ENCODE peak calls at places on chromosomes 2 and 18, in seven cellular contexts. A, H, T, K, J, Z and R are unnamed samples.
A peak's percentile ranks its signal among the peaks of the same experiment; 100 is the strongest.

GRCh38 chr2:115580784-115581183 is 1138.3 kb downstream of the DPP10 start:
- DNase-seq in H (no peak), T (no peak), K (no peak), A (no peak), Z (no peak), J (no peak), R (no peak)

GRCh38 chr18:34506198-34506597 is 203.9 kb upstream of the DTNA start:
- DNase-seq in Z (no peak), J (no peak), H (no peak), A (no peak), T (no peak), K (no peak), R (no peak)

GRCh38 chr18:1408331-1408835 is 503.7 kb downstream of the ADCYAP1 start:
- DNase-seq in J (peak; percentile 23), A (no peak), K (no peak), Z (peak; percentile 53), T (no peak), H (no peak), R (no peak)

GRCh38 chr2:178980815-178981214 is 69.1 kb downstream of the CCDC141 start:
- DNase-seq in K (no peak), J (no peak), Z (no peak), A (no peak), T (no peak), H (no peak), R (no peak)

GRCh38 chr2:10460366-10460796 is 12.3 kb upstream of the ODC1 start:
- DNase-seq in T (no peak), J (no peak), Z (no peak), A (no peak), K (no peak), H (no peak), R (no peak)

GRCh38 chr2:201985740-201986735 is 47.6 kb upstream of the FZD7 start:
- DNase-seq in A (no peak), T (no peak), Z (no peak), H (no peak), K (no peak), J (no peak), R (no peak)

GRCh38 chr18:21955757-21956652 is 213.4 kb upstream of the GATA6 start:
- DNase-seq in H (peak; percentile 85), K (peak; percentile 83), J (peak; percentile 87), Z (peak; percentile 81), T (peak; percentile 80), A (peak; percentile 15), R (peak; percentile 30)

GRCh38 chr2:209230560-209230959 is 193.3 kb upstream of the MAP2 start:
- DNase-seq in Z (no peak), A (no peak), J (no peak), H (no peak), T (no peak), K (no peak), R (no peak)

GRCh38 chr2:234596696-234597575 is 100.1 kb upstream of the ARL4C start:
- DNase-seq in K (no peak), Z (no peak), A (no peak), J (no peak), H (no peak), T (peak; percentile 26), R (no peak)

GRCh38 chr2:72204782-72205545 is 57.3 kb upstream of the CYP26B1 start:
- DNase-seq in Z (no peak), T (no peak), H (no peak), J (no peak), A (no peak), K (no peak), R (no peak)

GRCh38 chr2:60530228-60530627 is 23.2 kb downstream of the BCL11A start:
- DNase-seq in T (no peak), H (no peak), A (no peak), J (peak; percentile 61), Z (no peak), K (no peak), R (no peak)

GRCh38 chr2:129229830-129230441 is 749.5 kb upstream of the RAB6C start:
- DNase-seq in H (no peak), T (no peak), A (no peak), J (no peak), K (no peak), Z (no peak), R (no peak)

GRCh38 chr18:22411442-22411841 is 6.3 kb downstream of the CTAGE1 start:
- DNase-seq in J (no peak), H (no peak), T (no peak), K (no peak), Z (no peak), A (no peak), R (no peak)

GRCh38 chr2:179592167-179592936 is 269.1 kb downstream of the ZNF385B start:
- DNase-seq in Z (peak; percentile 63), H (no peak), K (no peak), J (no peak), T (no peak), A (no peak), R (no peak)

GRCh38 chr2:202072226-202072625 is 829 bp upstream of the KIAA2012 start:
- DNase-seq in T (peak; percentile 61), A (no peak), K (no peak), J (no peak), H (no peak), Z (peak; percentile 17), R (no peak)

GRCh38 chr2:45748239-45748638 is 96.8 kb downstream of the PRKCE start:
- DNase-seq in A (no peak), K (no peak), Z (no peak), T (no peak), H (no peak), J (peak; percentile 52), R (no peak)

GRCh38 chr2:240637901-240638175 is 12.6 kb downstream of the GPR35 start:
- DNase-seq in K (no peak), J (no peak), A (no peak), T (no peak), Z (no peak), H (no peak), R (no peak)

GRCh38 chr2:188993264-188993663 is 19.1 kb downstream of the COL3A1 start:
- DNase-seq in H (no peak), Z (no peak), A (no peak), K (no peak), J (no peak), T (no peak), R (no peak)

GRCh38 chr2:121015971-121016485 is 269.0 kb downstream of the TFCP2L1 start:
- DNase-seq in H (no peak), K (no peak), T (no peak), Z (no peak), A (no peak), J (no peak), R (no peak)

GRCh38 chr18:75008186-75008585 is 200.8 kb downstream of the PTGR3 start:
- DNase-seq in T (no peak), H (no peak), K (no peak), Z (no peak), A (no peak), J (no peak), R (no peak)

DNA sequence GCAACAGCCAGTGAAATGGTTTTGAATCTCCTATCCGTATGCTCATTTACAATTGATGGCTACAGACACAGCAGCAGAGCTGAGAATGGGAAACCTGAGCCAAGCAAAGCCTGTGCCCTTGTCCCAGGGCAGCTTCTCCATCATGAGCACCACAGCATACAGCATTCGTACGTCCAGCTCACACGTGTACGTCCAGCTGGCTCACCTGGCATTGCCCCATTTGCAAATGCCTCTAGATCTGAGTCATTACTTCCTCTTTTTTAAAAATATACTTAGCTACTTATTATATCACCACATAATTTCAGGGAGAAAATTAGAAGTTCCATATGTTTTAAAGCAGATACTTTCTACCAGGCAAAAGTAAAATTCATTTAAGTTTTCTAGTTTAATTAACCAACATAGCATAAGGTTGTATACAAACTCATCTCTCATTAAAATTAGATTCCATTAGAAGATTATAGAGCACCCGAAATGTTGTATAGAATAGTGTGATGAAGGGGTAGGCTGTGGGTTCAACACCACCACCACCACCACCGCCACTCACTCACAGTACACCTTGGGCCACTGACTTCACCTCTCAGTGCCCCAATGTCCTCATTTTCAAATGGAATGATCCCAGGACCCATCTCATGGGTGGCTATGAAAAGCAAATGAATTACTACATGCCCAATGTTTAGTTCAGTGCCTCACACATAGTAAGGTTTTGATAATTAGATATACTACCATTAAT is 31.4 kb upstream of the TMEM177 start:
- DNase-seq in T (no peak), J (no peak), A (peak; percentile 11), Z (peak; percentile 74), K (no peak), H (peak; percentile 73), R (no peak)
- H3K36me3 ChIP-seq in T (no peaks in the 10 kb centered on the region), J (no peaks in the 10 kb centered on the region), A (no peaks in the 10 kb centered on the region), Z (no peaks in the 10 kb centered on the region), K (no peaks in the 10 kb centered on the region), H (no peaks in the 10 kb centered on the region), R (no peaks in the 10 kb centered on the region)

GRCh38 chr18:2952605-2953004 is 60.3 kb downstream of the LPIN2 start:
- DNase-seq in Z (no peak), K (no peak), H (no peak), A (no peak), T (no peak), J (no peak), R (no peak)

GRCh38 chr18:2948038-2948437 is 64.9 kb downstream of the LPIN2 start:
- DNase-seq in T (peak; percentile 16), Z (peak; percentile 36), H (no peak), J (peak; percentile 51), A (no peak), K (peak; percentile 69), R (no peak)
- H3K36me3 ChIP-seq in T (peaks cover 7% of the 10 kb centered on the region), Z (no peaks in the 10 kb centered on the region), H (peaks cover 6% of the 10 kb centered on the region), J (no peaks in the 10 kb centered on the region), A (peaks cover 22% of the 10 kb centered on the region), K (peaks cover 58% of the 10 kb centered on the region), R (peaks cover 43% of the 10 kb centered on the region)

GRCh38 chr2:219569635-219570034 is 1.7 kb downstream of the OBSL1 start:
- DNase-seq in Z (no peak), A (no peak), T (no peak), K (no peak), H (no peak), J (no peak), R (no peak)

GRCh38 chr2:219572237-219573001 is at the start of gene INHA:
- DNase-seq in A (no peak), Z (no peak), K (no peak), J (no peak), H (no peak), T (no peak), R (no peak)

GRCh38 chr2:219571311-219572236 is at the start of gene OBSL1:
- DNase-seq in H (peak; percentile 82), J (peak; percentile 89), A (no peak), K (peak; percentile 68), Z (peak; percentile 90), T (peak; percentile 91), R (no peak)

GRCh38 chr2:219570194-219570923 is 980 bp downstream of the OBSL1 start:
- DNase-seq in K (no peak), Z (peak; percentile 47), J (peak; percentile 69), T (peak; percentile 65), H (peak; percentile 55), A (no peak), R (no peak)

GRCh38 chr2:219570924-219571310 is 422 bp downstream of the OBSL1 start:
- DNase-seq in A (no peak), J (peak; percentile 66), K (no peak), T (peak; percentile 60), H (peak; percentile 50), Z (no peak), R (no peak)
- H3K36me3 ChIP-seq in A (peaks cover 10% of the 10 kb centered on the region), J (no peaks in the 10 kb centered on the region), K (no peaks in the 10 kb centered on the region), T (no peaks in the 10 kb centered on the region), H (no peaks in the 10 kb centered on the region), Z (no peaks in the 10 kb centered on the region), R (no peaks in the 10 kb centered on the region)

DNA sequence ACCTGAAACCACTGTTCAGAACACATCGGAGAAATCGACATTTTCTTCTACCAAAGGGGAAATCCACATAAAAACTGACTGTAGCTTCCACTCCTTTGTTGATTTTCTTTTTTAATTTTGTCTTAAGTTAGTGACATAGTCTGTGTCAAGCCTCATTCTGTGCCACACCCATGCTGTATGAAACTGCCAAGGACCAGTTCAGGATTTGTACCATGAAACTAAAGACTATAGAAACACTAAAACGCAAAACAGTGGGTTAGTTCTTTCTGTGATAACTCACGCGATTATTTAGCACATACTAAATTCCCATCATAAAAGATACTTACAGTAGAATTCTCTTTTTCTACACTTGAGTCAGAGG is 54.5 kb downstream of the UXS1 start:
- DNase-seq in K (no peak), J (no peak), Z (no peak), T (no peak), H (no peak), A (no peak), R (no peak)
- H3K36me3 ChIP-seq in K (no peaks in the 10 kb centered on the region), J (no peaks in the 10 kb centered on the region), Z (no peaks in the 10 kb centered on the region), T (no peaks in the 10 kb centered on the region), H (no peaks in the 10 kb centered on the region), A (peaks cover 2% of the 10 kb centered on the region), R (no peaks in the 10 kb centered on the region)